ENCODE peak calls at places on chromosomes 1 and 21, in five cellular contexts. One of them, this sample, is unnamed.

GRCh38 chr1:228088586-228089498 is 6.3 kb downstream of the ARF1 start:
- DNase-seq in astrocyte of the spinal cord: no peak
- DNase-seq in CD4-positive, alpha-beta T cell: no peak
- DNase-seq in thoracic aorta: no peak
- DNase-seq in endothelial cell: no peak
- DNase-seq in this sample: no peak

GRCh38 chr21:36769051-36769867 is 70.3 kb downstream of the SIM2 start:
- DNase-seq in astrocyte of the spinal cord: peak; percentile 66
- DNase-seq in CD4-positive, alpha-beta T cell: no peak
- DNase-seq in thoracic aorta: no peak
- DNase-seq in endothelial cell: no peak
- DNase-seq in this sample: no peak

GRCh38 chr1:37946703-37947360 is at the start of gene INPP5B:
- DNase-seq in astrocyte of the spinal cord: peak; percentile 89
- DNase-seq in CD4-positive, alpha-beta T cell: peak; percentile 32
- DNase-seq in thoracic aorta: peak; percentile 72
- DNase-seq in endothelial cell: peak; percentile 80
- DNase-seq in this sample: peak; percentile 28

GRCh38 chr1:33586111-33586510 is 113.7 kb downstream of the ZSCAN20 start:
- DNase-seq in astrocyte of the spinal cord: peak; percentile 16
- DNase-seq in CD4-positive, alpha-beta T cell: no peak
- DNase-seq in thoracic aorta: no peak
- DNase-seq in endothelial cell: no peak
- DNase-seq in this sample: no peak

GRCh38 chr1:205582471-205583291 is 49.1 kb downstream of the ELK4 start:
- DNase-seq in astrocyte of the spinal cord: no peak
- DNase-seq in CD4-positive, alpha-beta T cell: no peak
- DNase-seq in thoracic aorta: no peak
- DNase-seq in endothelial cell: no peak
- DNase-seq in this sample: no peak

GRCh38 chr1:112316254-112316653 is 79.8 kb upstream of the CTTNBP2NL start:
- DNase-seq in astrocyte of the spinal cord: no peak
- DNase-seq in CD4-positive, alpha-beta T cell: no peak
- DNase-seq in thoracic aorta: no peak
- DNase-seq in endothelial cell: no peak
- DNase-seq in this sample: no peak

GRCh38 chr1:207007352-207008033 is 25.1 kb downstream of the C1orf116 start:
- DNase-seq in astrocyte of the spinal cord: peak; percentile 90
- DNase-seq in CD4-positive, alpha-beta T cell: no peak
- DNase-seq in thoracic aorta: no peak
- DNase-seq in endothelial cell: no peak
- DNase-seq in this sample: no peak

GRCh38 chr1:15060104-15060503 is 93.4 kb upstream of the TMEM51 start:
- DNase-seq in astrocyte of the spinal cord: no peak
- DNase-seq in CD4-positive, alpha-beta T cell: no peak
- DNase-seq in thoracic aorta: no peak
- DNase-seq in endothelial cell: no peak
- DNase-seq in this sample: no peak

GRCh38 chr21:36551731-36552457 is 72.0 kb upstream of the CLDN14 start:
- DNase-seq in astrocyte of the spinal cord: peak; percentile 31
- DNase-seq in CD4-positive, alpha-beta T cell: no peak
- DNase-seq in thoracic aorta: no peak
- DNase-seq in endothelial cell: no peak
- DNase-seq in this sample: no peak

GRCh38 chr1:66298427-66298826 is 235.5 kb upstream of the SGIP1 start:
- DNase-seq in astrocyte of the spinal cord: peak; percentile 64
- DNase-seq in CD4-positive, alpha-beta T cell: no peak
- DNase-seq in thoracic aorta: no peak
- DNase-seq in endothelial cell: no peak
- DNase-seq in this sample: no peak

GRCh38 chr1:179779645-179780272 is 36.7 kb downstream of the FAM163A start:
- DNase-seq in astrocyte of the spinal cord: no peak
- DNase-seq in CD4-positive, alpha-beta T cell: no peak
- DNase-seq in thoracic aorta: no peak
- DNase-seq in endothelial cell: no peak
- DNase-seq in this sample: no peak

GRCh38 chr1:35539824-35540261 is 17.4 kb downstream of the KIAA0319L start:
- DNase-seq in astrocyte of the spinal cord: peak; percentile 64
- DNase-seq in CD4-positive, alpha-beta T cell: no peak
- DNase-seq in thoracic aorta: no peak
- DNase-seq in endothelial cell: no peak
- DNase-seq in this sample: no peak

GRCh38 chr1:21633992-21634475 is 35.1 kb downstream of the RAP1GAP start:
- DNase-seq in astrocyte of the spinal cord: no peak
- DNase-seq in CD4-positive, alpha-beta T cell: no peak
- DNase-seq in thoracic aorta: no peak
- DNase-seq in endothelial cell: no peak
- DNase-seq in this sample: no peak

GRCh38 chr1:150066838-150067183 is 765 bp upstream of the VPS45 start:
- DNase-seq in astrocyte of the spinal cord: no peak
- DNase-seq in CD4-positive, alpha-beta T cell: peak; percentile 11
- DNase-seq in thoracic aorta: no peak
- DNase-seq in endothelial cell: peak; percentile 49
- DNase-seq in this sample: no peak

GRCh38 chr1:92840600-92840999 is 8.8 kb downstream of the RPL5 start:
- DNase-seq in astrocyte of the spinal cord: no peak
- DNase-seq in CD4-positive, alpha-beta T cell: no peak
- DNase-seq in thoracic aorta: no peak
- DNase-seq in endothelial cell: no peak
- DNase-seq in this sample: no peak

GRCh38 chr1:87127131-87127530 is 201.5 kb upstream of the LMO4 start:
- DNase-seq in astrocyte of the spinal cord: no peak
- DNase-seq in CD4-positive, alpha-beta T cell: no peak
- DNase-seq in thoracic aorta: no peak
- DNase-seq in endothelial cell: no peak
- DNase-seq in this sample: no peak

This sample was measured in GOT3.